ENCODE peak calls at places on chromosomes 7 and 10, in eight cellular contexts. X is CD8-positive, alpha-beta T cell; L is right lobe of liver; O is GM23248; N is uterus; V is transverse colon; G is fibroblast of lung; F is endodermal cell. S is an unnamed sample. For H3K4me1 and H3K9me3, the result is how much of the 10 kb centered on the place peaks cover.

GRCh38 chr7:117737882-117738281 is 135.4 kb downstream of the CTTNBP2 start:
- DNase-seq in O (no peak), N (no peak), G (no peak), L (no peak), F (no peak), X (no peak), V (no peak), S (no peak)

GRCh38 chr7:3260425-3260762 is 40.7 kb upstream of the SDK1 start:
- DNase-seq in V (no peak), F (no peak), X (no peak), N (peak), L (no peak), G (peak), O (peak), S (no peak)

GRCh38 chr7:134737561-134738353 is 41.7 kb upstream of the CALD1 start:
- DNase-seq in L (no peak), V (no peak), G (peak), X (no peak), N (peak), O (peak), F (peak), S (no peak)

GRCh38 chr10:6729071-6729773 is 149.1 kb upstream of the PRKCQ start:
- DNase-seq in L (no peak), O (peak), F (no peak), X (no peak), N (no peak), G (peak), V (no peak), S (no peak)

GRCh38 chr7:81081626-81082025 is 162.8 kb upstream of the SEMA3C start:
- DNase-seq in G (peak), X (no peak), L (no peak), V (no peak), N (no peak), F (no peak), O (no peak), S (no peak)

GRCh38 chr10:26780793-26781601 is 79.8 kb downstream of the ABI1 start:
- DNase-seq in G (peak), X (no peak), N (no peak), F (peak), L (no peak), V (no peak), O (peak), S (no peak)

GRCh38 chr10:33031171-33031570 is 73.1 kb upstream of the ITGB1 start:
- DNase-seq in V (no peak), G (no peak), X (no peak), N (no peak), L (no peak), O (no peak), F (no peak), S (no peak)

GRCh38 chr10:118349235-118349634 is 7.1 kb upstream of the FAM204A start:
- DNase-seq in G (no peak), V (no peak), X (no peak), L (no peak), O (no peak), F (no peak), N (no peak), S (no peak)

GRCh38 chr7:3510101-3511020 is 209.3 kb downstream of the SDK1 start:
- DNase-seq in N (no peak), F (no peak), O (no peak), G (peak), V (no peak), X (no peak), L (no peak), S (no peak)

GRCh38 chr10:47035447-47036337 is 124.5 kb downstream of the PTPN20 start:
- DNase-seq in F (no peak), O (no peak), L (peak), X (no peak), V (no peak), N (no peak), G (no peak), S (no peak)

GRCh38 chr10:97612386-97612785 is 20.9 kb downstream of the MORN4 start:
- DNase-seq in G (peak), O (peak), X (no peak), L (peak), V (no peak), F (peak), N (no peak), S (no peak)

GRCh38 chr10:61283066-61283465 is 170.1 kb downstream of the TMEM26 start:
- DNase-seq in G (peak), N (no peak), L (no peak), V (no peak), O (peak), F (no peak), X (no peak), S (no peak)

GRCh38 chr7:40147371-40148246 is 12.8 kb downstream of the SUGCT start:
- DNase-seq in L (no peak), F (peak), V (no peak), G (peak), O (no peak), N (no peak), X (no peak), S (no peak)

GRCh38 chr7:75876126-75876881 is 2.5 kb upstream of the RHBDD2 start:
- DNase-seq in F (peak), N (no peak), L (no peak), V (no peak), G (no peak), X (no peak), O (no peak), S (peak)
- H3K4me3 ChIP-seq in F (no peak), N (no peak), L (no peak), V (no peak), G (no peak), X (no peak), O (no peak), S (no peak)

DNA sequence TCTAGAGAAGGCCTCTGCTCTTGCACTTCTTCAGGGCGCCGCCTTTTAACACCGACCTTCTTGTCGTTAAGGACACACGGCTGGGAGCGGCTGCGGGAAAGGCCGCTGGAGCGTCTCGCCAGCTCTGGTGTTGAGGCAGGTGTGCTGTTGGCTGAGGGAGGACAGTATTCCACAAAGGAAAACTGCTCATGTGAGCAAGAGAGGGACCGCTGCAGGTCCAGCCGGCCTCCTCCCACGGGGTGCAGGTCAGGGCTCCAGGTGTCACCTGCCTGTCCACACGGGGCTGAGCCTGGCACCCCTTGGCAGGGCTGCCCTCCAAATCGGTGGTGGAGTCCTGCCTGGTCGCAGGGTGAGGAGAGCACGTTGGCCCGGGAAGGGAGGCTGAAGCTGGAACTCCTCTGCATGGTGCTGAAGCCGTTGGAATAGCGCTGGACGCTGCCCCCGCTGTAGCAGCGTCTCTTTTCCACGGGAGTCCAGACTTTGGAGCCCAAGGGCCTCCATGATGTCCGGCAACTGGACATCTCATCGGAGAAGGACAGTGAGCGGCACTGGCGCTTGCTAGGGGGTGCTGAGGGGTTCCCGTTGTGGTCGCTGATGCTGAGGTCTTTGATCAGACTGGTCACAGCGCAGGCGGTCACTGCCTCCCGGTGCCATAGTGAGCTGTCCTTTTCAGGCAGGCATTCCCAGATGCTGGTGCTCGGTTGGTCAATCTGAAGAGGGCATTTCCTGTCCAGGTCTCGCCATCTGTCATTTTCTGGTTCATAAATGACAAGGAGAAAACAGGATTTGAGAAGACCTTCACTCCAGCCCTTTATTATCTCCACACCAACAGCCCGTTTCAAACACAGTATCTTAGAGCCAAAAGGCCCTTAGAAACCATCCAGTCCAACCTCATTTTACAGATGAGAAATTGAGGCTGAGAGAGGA is 62.3 kb downstream of the FAM53B start:
- DNase-seq in N (no peak), G (no peak), V (no peak), X (no peak), L (peak), F (no peak), O (no peak), S (no peak)
- H3K4me1 ChIP-seq in N (under half), G (under half), V (under half), X (half or more), L (under half), F (under half), O (under half), S (under half)

GRCh38 chr10:133516072-133516471 is 11.1 kb upstream of the CYP2E1 start:
- DNase-seq in F (no peak), X (no peak), O (no peak), L (no peak), N (no peak), G (no peak), V (no peak), S (no peak)
- H3K9me3 ChIP-seq in F (half or more), X (under half), O (under half), L (under half), N (under half), G (under half), V (under half), S (under half)

DNA sequence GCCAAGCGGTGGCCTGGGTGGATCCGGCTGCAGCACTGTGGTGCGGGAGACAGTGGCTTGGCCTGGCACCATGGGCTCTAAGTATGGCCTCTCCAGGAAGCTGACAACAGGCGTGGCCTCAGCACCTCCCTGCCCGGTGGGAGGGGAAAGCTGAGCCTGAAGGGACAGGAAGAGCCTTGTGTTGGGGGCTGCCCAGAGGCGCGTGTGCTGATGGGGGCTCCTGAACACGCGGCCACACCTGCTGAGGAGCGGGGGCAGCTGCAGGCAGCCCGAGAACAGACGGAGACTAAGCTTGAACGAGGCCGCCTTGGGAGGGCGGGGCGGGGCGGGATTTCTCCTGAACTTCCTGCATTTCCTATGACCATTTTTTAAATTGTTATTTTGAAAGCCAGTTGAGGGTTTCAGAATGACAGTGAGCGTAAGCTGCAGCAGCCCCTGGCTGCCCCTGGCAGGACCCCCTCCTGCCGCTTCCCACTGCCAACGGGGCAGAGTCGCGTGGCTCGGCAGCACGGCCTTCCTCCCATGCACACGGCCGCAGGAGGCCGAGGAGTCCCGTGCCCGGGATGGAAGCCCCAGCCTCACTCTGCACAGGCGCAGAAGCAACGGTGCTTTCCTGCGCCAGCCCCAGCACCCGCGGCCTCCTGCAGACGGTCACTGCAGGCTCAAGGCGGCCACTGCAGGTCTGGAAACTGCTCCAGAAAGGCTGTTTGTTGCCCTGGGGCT is 43.2 kb downstream of the DPYSL4 start:
- DNase-seq in L (no peak), X (peak), F (no peak), N (no peak), O (no peak), G (peak), V (peak), S (no peak)
- H3K4me3 ChIP-seq in L (no peak), X (peak), F (no peak), N (peak), O (no peak), G (no peak), V (peak), S (no peak)

DNA sequence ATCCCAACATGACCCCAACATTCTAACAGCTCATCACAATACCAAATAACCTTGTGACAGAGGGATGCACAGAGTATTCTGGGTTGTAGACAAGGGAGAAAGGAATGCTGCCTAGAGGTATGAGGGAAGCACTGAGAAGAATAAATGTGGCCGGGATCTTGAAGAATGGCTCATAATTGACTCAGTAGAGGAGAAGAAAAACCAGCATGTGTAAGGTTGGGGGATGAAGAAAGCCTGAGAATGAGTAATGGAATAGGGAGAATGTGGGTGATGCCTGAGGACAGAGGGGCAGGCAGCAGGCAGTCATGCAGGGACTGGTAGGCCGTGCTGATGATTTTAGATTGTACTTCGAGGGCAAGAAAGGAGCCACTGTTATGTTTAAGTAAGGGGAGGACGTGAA is 75.4 kb upstream of the ELMO1 start:
- DNase-seq in F (no peak), V (no peak), L (no peak), X (no peak), O (no peak), G (no peak), N (no peak), S (no peak)
- H3K4me1 ChIP-seq in F (under half), V (under half), L (under half), X (under half), O (under half), G (under half), N (under half), S (under half)

GRCh38 chr7:57403601-57404342 is 46.2 kb upstream of the ZNF716 start:
- DNase-seq in X (no peak), F (no peak), G (no peak), N (no peak), L (peak), V (no peak), O (no peak), S (peak)
- H3K9me3 ChIP-seq in X (under half), F (half or more), G (under half), N (under half), L (under half), V (under half), O (under half), S (under half)